ENCODE peak calls at places on chromosome 15, in six cellular contexts. S, A, M, P, Z and N are unnamed samples. For H3K36me3, the result is how much of the 10 kb centered on the place peaks cover.

GRCh38 chr15:63830113-63830512 is 3.6 kb downstream of the HERC1 start:
- DNase-seq in S (no peak), A (no peak), M (no peak), P (no peak), Z (no peak), N (no peak)

GRCh38 chr15:92392462-92392861 is 1.2 kb upstream of the ST8SIA2 start:
- DNase-seq in S (no peak), A (no peak), M (peak), P (no peak), Z (no peak), N (no peak)

GRCh38 chr15:65263313-65263712 is 23.4 kb downstream of the PARP16 start:
- DNase-seq in S (no peak), A (no peak), M (no peak), P (no peak), Z (no peak), N (no peak)

GRCh38 chr15:64897345-64897985 is 14.2 kb upstream of the ANKDD1A start:
- DNase-seq in S (peak), A (no peak), M (no peak), P (no peak), Z (no peak), N (peak)

GRCh38 chr15:96347181-96348111 is 16.9 kb downstream of the NR2F2 start:
- DNase-seq in S (no peak), A (no peak), M (peak), P (no peak), Z (no peak), N (no peak)

GRCh38 chr15:58511588-58511987 is 79.8 kb downstream of the LIPC start:
- DNase-seq in S (no peak), A (no peak), M (no peak), P (no peak), Z (no peak), N (no peak)

GRCh38 chr15:64152507-64153387 is 1.2 kb downstream of the SNX22 start:
- DNase-seq in S (no peak), A (peak), M (peak), P (no peak), Z (no peak), N (no peak)

GRCh38 chr15:36653851-36654250 is 74.4 kb downstream of the CDIN1 start:
- DNase-seq in S (no peak), A (no peak), M (no peak), P (no peak), Z (no peak), N (no peak)

GRCh38 chr15:83206387-83206970 is 1.1 kb downstream of the HDGFL3 start:
- DNase-seq in S (peak), A (no peak), M (peak), P (no peak), Z (no peak), N (no peak)

GRCh38 chr15:38254065-38254883 is 1.6 kb downstream of the SPRED1 start:
- DNase-seq in S (peak), A (peak), M (no peak), P (peak), Z (peak), N (peak)

GRCh38 chr15:91882858-91883586 is 29.5 kb downstream of the SLCO3A1 start:
- DNase-seq in S (no peak), A (no peak), M (no peak), P (no peak), Z (no peak), N (peak)

GRCh38 chr15:77830041-77830440 is 197.3 kb upstream of the LINGO1 start:
- DNase-seq in S (no peak), A (no peak), M (no peak), P (no peak), Z (no peak), N (no peak)

GRCh38 chr15:90223441-90224165 is 10.1 kb downstream of the CIB1 start:
- DNase-seq in S (no peak), A (no peak), M (no peak), P (no peak), Z (no peak), N (no peak)
- H3K36me3 ChIP-seq in S (half or more), A (under half), M (under half), P (under half), Z (under half), N (under half)

DNA sequence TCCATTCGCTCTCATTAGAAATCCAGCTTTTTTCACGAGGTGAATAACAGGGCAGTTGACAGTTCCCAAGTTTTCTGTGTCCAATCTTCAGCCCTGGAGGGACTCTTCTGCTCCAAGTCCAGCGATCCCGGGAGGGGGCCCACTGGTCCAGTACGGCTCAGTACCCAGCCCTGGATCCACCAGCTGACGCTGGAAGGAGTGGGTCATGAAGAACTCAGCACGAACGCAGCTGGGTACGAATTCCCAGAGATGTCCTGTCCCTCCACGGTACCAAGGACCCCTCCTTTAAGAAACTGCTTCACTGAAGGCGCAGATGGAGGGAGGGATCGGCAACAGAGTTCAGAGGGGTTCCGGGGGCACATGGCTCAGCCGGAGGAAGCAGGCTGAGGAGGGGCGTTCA is 16.5 kb upstream of the CLK3 start:
- DNase-seq in S (no peak), A (no peak), M (no peak), P (no peak), Z (no peak), N (no peak)
- H3K4me3 ChIP-seq in S (peak), A (peak), M (peak), P (peak), Z (peak), N (peak)

DNA sequence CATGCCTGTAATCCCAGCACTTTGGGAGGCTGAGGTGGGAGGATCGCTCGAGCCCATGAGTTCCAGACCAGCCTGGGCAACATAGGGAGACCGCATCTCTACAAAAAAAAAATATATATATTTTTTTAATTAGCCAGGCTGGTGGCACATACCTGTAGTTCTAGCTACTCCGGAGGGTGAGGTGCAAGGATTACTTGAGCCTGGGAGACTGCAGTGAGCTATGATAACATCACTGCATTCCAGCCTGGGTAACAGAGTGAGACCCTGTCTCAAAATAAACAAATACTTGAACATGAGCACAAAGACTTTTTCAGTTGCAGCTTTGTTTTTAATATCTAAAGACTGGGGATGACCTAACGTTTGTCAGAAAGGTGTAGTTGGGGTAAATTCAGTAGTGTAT is 31.3 kb upstream of the GATM start:
- DNase-seq in S (no peak), A (no peak), M (no peak), P (no peak), Z (no peak), N (no peak)
- H3K36me3 ChIP-seq in S (half or more), A (half or more), M (half or more), P (under half), Z (under half), N (under half)

GRCh38 chr15:43774062-43774461 is 2.7 kb downstream of the ELL3 start:
- DNase-seq in S (no peak), A (no peak), M (no peak), P (no peak), Z (no peak), N (no peak)

GRCh38 chr15:43776718-43777292 is at the start of gene ELL3:
- DNase-seq in S (peak), A (peak), M (peak), P (peak), Z (peak), N (peak)

GRCh38 chr15:43777293-43777819 is 590 bp upstream of the ELL3 start:
- DNase-seq in S (peak), A (peak), M (peak), P (peak), Z (peak), N (peak)

GRCh38 chr15:43776101-43776717 is 557 bp downstream of the ELL3 start:
- DNase-seq in S (no peak), A (no peak), M (peak), P (peak), Z (peak), N (no peak)

DNA sequence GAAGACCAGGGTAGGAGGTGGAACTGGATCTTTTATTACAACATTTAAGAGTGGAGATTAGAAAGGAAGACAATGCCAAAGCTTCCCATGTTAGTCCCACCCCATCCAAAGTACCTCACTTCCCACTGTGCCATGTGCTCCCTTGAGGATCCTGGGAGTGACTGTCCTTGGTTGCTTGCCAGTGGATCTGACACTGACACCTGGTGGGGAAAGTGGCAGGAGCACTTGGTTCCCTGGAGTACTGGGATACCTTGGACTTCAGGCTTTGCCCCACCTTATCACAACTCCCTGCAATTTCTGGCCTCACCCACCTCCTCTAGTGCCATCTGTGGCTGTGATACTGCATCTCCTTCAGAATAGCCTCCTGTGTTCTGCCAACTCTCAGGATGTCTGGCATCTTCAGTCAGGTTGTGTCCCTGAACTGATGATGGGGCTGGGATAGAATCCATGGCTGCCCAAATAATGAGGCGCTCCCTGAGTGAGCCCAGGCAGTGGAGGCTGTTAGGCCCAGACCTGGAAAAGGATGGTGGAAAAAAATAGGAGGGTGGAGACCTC is 1.3 kb downstream of the ELL3 start:
- DNase-seq in S (no peak), A (peak), M (peak), P (peak), Z (peak), N (no peak)
- H3K4me3 ChIP-seq in S (no peak), A (no peak), M (peak), P (no peak), Z (no peak), N (no peak)

GRCh38 chr15:99057697-99058420 is 47.0 kb upstream of the SYNM start:
- DNase-seq in S (peak), A (no peak), M (no peak), P (no peak), Z (no peak), N (peak)
- H3K36me3 ChIP-seq in S (under half), A (under half), M (under half), P (under half), Z (under half), N (under half)

GRCh38 chr15:24772709-24773373 is 97.3 kb downstream of the NPAP1 start:
- DNase-seq in S (peak), A (peak), M (peak), P (peak), Z (peak), N (peak)
- H3K4me3 ChIP-seq in S (peak), A (peak), M (peak), P (peak), Z (no peak), N (no peak)

GRCh38 chr15:42726114-42726513 is 10.8 kb downstream of the CDAN1 start:
- DNase-seq in S (no peak), A (peak), M (no peak), P (no peak), Z (no peak), N (no peak)
- H3K36me3 ChIP-seq in S (half or more), A (half or more), M (under half), P (under half), Z (under half), N (under half)

GRCh38 chr15:98823012-98823458 is 174.7 kb downstream of the IGF1R start:
- DNase-seq in S (no peak), A (no peak), M (peak), P (no peak), Z (no peak), N (no peak)
- H3K4me3 ChIP-seq in S (no peak), A (no peak), M (no peak), P (no peak), Z (no peak), N (no peak)

GRCh38 chr15:60383008-60383694 is 14.6 kb downstream of the ANXA2 start:
- DNase-seq in S (no peak), A (no peak), M (no peak), P (no peak), Z (no peak), N (no peak)
- H3K36me3 ChIP-seq in S (under half), A (half or more), M (under half), P (under half), Z (under half), N (under half)